ENCODE peak calls at places on chromosomes 3 and 15, in eight cellular contexts. E is DMS79; Z is activated T-helper 9 cell treated with anti-CD3 and anti-CD28 coated beads, Interleukin-2, amount 50 U/mL, for 16 hours; N is AG08396; X is left cardiac atrium; Q is RWPE1; D is AG10803; C is NCI-H82. K is an unnamed sample.

GRCh38 chr3:140599496-140599895 is 78.4 kb upstream of the TRIM42 start:
- DNase-seq in X (no peak), D (no peak), Z (no peak), N (no peak), C (no peak), E (no peak), Q (peak), K (no peak)

GRCh38 chr3:184005981-184006507 is 11.6 kb downstream of the ABCC5 start:
- DNase-seq in N (peak), D (peak), Q (peak), C (peak), Z (no peak), X (peak), E (peak), K (no peak)

GRCh38 chr15:77243146-77243545 is 172.2 kb upstream of the TSPAN3 start:
- DNase-seq in N (no peak), Q (peak), C (no peak), X (no peak), Z (no peak), E (no peak), D (peak), K (no peak)

GRCh38 chr15:87597346-87598052 is 659.0 kb downstream of the NTRK3 start:
- DNase-seq in N (no peak), D (no peak), X (no peak), C (peak), E (no peak), Z (no peak), Q (no peak), K (no peak)

GRCh38 chr3:34646911-34647465 is 848.6 kb downstream of the PDCD6IP start:
- DNase-seq in Q (no peak), D (no peak), E (no peak), Z (no peak), X (no peak), N (no peak), C (peak), K (no peak)

GRCh38 chr15:67303490-67304363 is 49.1 kb downstream of the IQCH start:
- DNase-seq in Z (no peak), C (peak), Q (peak), D (peak), E (no peak), N (no peak), X (no peak), K (no peak)

GRCh38 chr15:67091073-67091965 is 25.9 kb downstream of the SMAD3 start:
- DNase-seq in D (peak), C (no peak), Q (peak), N (peak), Z (peak), E (no peak), X (peak), K (peak)

GRCh38 chr3:14431556-14431927 is 29.1 kb downstream of the SLC6A6 start:
- DNase-seq in E (no peak), Z (no peak), D (no peak), C (no peak), X (no peak), Q (no peak), N (no peak), K (no peak)

GRCh38 chr15:90479656-90480055 is 50.1 kb upstream of the CRTC3 start:
- DNase-seq in N (no peak), Q (peak), Z (no peak), X (no peak), C (no peak), E (no peak), D (peak), K (no peak)

GRCh38 chr15:65326109-65326508 is 21.6 kb downstream of the RNU5B-1 start:
- DNase-seq in N (peak), E (peak), Z (no peak), Q (no peak), D (no peak), X (peak), C (peak), K (no peak)

GRCh38 chr15:84741151-84741550 is 7.2 kb upstream of the ZNF592 start:
- DNase-seq in N (no peak), X (no peak), D (no peak), C (no peak), E (no peak), Z (no peak), Q (no peak), K (no peak)

GRCh38 chr3:24657870-24658535 is 163.4 kb upstream of the THRB start:
- DNase-seq in Z (no peak), X (no peak), Q (no peak), E (no peak), N (no peak), C (no peak), D (no peak), K (no peak)

GRCh38 chr3:141266797-141267555 is 35.4 kb downstream of the PXYLP1 start:
- DNase-seq in X (no peak), Z (no peak), N (no peak), C (no peak), D (no peak), Q (no peak), E (no peak), K (no peak)

GRCh38 chr15:96341465-96342142 is 11.1 kb downstream of the NR2F2 start:
- DNase-seq in Z (no peak), E (no peak), C (no peak), X (no peak), Q (no peak), N (no peak), D (no peak), K (no peak)

GRCh38 chr15:88878720-88879184 is 16.6 kb downstream of the HAPLN3 start:
- DNase-seq in Z (no peak), Q (peak), E (no peak), X (no peak), D (peak), N (peak), C (peak), K (peak)

GRCh38 chr15:62853833-62854210 is 188.7 kb upstream of the TPM1 start:
- DNase-seq in Q (no peak), E (no peak), X (no peak), Z (no peak), C (no peak), D (no peak), N (no peak), K (no peak)

GRCh38 chr3:187696036-187696435 is 6.3 kb downstream of the RTP2 start:
- DNase-seq in N (no peak), Q (no peak), C (no peak), E (no peak), D (no peak), X (no peak), Z (no peak), K (no peak)

GRCh38 chr3:59575113-59576001 is 525.5 kb upstream of the CFAP20DC start:
- DNase-seq in Q (peak), C (peak), Z (peak), N (peak), E (peak), X (peak), D (peak), K (peak)

GRCh38 chr3:133490468-133491351 is 82.8 kb upstream of the CDV3 start:
- DNase-seq in D (no peak), Q (no peak), N (no peak), Z (peak), C (no peak), X (no peak), E (no peak), K (no peak)

GRCh38 chr3:186839874-186840641 is 2.5 kb upstream of the ADIPOQ start:
- DNase-seq in D (peak), N (no peak), Z (no peak), X (no peak), Q (no peak), C (no peak), E (no peak), K (no peak)

GRCh38 chr3:11636372-11636760 is 7.3 kb downstream of the VGLL4 start:
- DNase-seq in E (no peak), Q (no peak), N (no peak), X (no peak), Z (no peak), D (no peak), C (no peak), K (no peak)

GRCh38 chr3:192794216-192794615 is 66.9 kb upstream of the FGF12 start:
- DNase-seq in Z (no peak), Q (no peak), X (no peak), N (no peak), C (no peak), E (no peak), D (no peak), K (no peak)

GRCh38 chr15:35312355-35312754 is 227.3 kb upstream of the NANOGP8 start:
- DNase-seq in E (no peak), X (no peak), Q (no peak), C (no peak), Z (no peak), D (no peak), N (no peak), K (no peak)

GRCh38 chr3:89803711-89804110 is 696.3 kb downstream of the EPHA3 start:
- DNase-seq in N (no peak), X (no peak), C (no peak), Z (no peak), D (no peak), E (no peak), Q (no peak), K (no peak)

GRCh38 chr3:193824365-193824764 is 231.4 kb downstream of the OPA1 start:
- DNase-seq in N (no peak), D (no peak), C (no peak), X (no peak), Z (no peak), Q (no peak), E (no peak), K (no peak)

GRCh38 chr15:31352911-31353811 is 26.5 kb downstream of the KLF13 start:
- DNase-seq in C (peak), Z (no peak), D (peak), Q (no peak), E (peak), N (peak), X (peak), K (no peak)

GRCh38 chr3:38579146-38579545 is 70.3 kb downstream of the SCN5A start:
- DNase-seq in Q (no peak), E (no peak), X (peak), C (no peak), Z (no peak), N (peak), D (peak), K (no peak)

GRCh38 chr15:66956672-66957540 is 108.5 kb upstream of the SMAD3 start:
- DNase-seq in Q (no peak), Z (no peak), X (no peak), E (no peak), D (no peak), N (no peak), C (no peak), K (no peak)

GRCh38 chr15:72562878-72563277 is 88.7 kb downstream of the ARIH1 start:
- DNase-seq in E (no peak), N (no peak), D (no peak), X (no peak), C (no peak), Z (no peak), Q (no peak), K (no peak)

GRCh38 chr15:99704444-99704838 is 28.8 kb downstream of the LYSMD4 start:
- DNase-seq in Z (no peak), E (peak), C (peak), X (no peak), Q (peak), D (peak), N (peak), K (peak)

GRCh38 chr15:80375968-80376891 is 28.0 kb upstream of the ARNT2 start:
- DNase-seq in Z (no peak), Q (no peak), X (no peak), C (no peak), D (no peak), E (no peak), N (no peak), K (no peak)

GRCh38 chr3:188164248-188164687 is 10.3 kb downstream of the LPP start:
- DNase-seq in N (no peak), E (no peak), Q (peak), X (no peak), C (no peak), D (no peak), Z (no peak), K (no peak)